ENCODE peak calls at places on chromosomes 6 and 20, in five cellular contexts. One of them, this sample, is unnamed.

GRCh38 chr20:45489083-45489531 is 19.6 kb downstream of the WFDC2 start:
- DNase-seq in MG63: peak
- DNase-seq in C1 segment of cervical spinal cord: no peak
- DNase-seq in fibroblast of the aortic adventitia: peak
- DNase-seq in nephron progenitor cell: no peak
- DNase-seq in this sample: no peak

GRCh38 chr20:13212750-13213149 is 8.3 kb upstream of the ISM1 start:
- DNase-seq in fibroblast of the aortic adventitia: no peak
- DNase-seq in C1 segment of cervical spinal cord: no peak
- DNase-seq in nephron progenitor cell: no peak
- DNase-seq in MG63: peak
- DNase-seq in this sample: no peak

GRCh38 chr6:149846321-149846720 is 17.8 kb downstream of the LRP11 start:
- DNase-seq in fibroblast of the aortic adventitia: peak
- DNase-seq in MG63: peak
- DNase-seq in C1 segment of cervical spinal cord: no peak
- DNase-seq in nephron progenitor cell: no peak
- DNase-seq in this sample: no peak

GRCh38 chr6:40965046-40965445 is 74.0 kb downstream of the UNC5CL start:
- DNase-seq in nephron progenitor cell: no peak
- DNase-seq in fibroblast of the aortic adventitia: no peak
- DNase-seq in C1 segment of cervical spinal cord: no peak
- DNase-seq in MG63: no peak
- DNase-seq in this sample: no peak

GRCh38 chr6:63819831-63820230 is 184.2 kb downstream of the PHF3 start:
- DNase-seq in MG63: no peak
- DNase-seq in fibroblast of the aortic adventitia: no peak
- DNase-seq in nephron progenitor cell: no peak
- DNase-seq in C1 segment of cervical spinal cord: no peak
- DNase-seq in this sample: no peak

GRCh38 chr6:155974967-155975366 is 519.3 kb upstream of the NOX3 start:
- DNase-seq in fibroblast of the aortic adventitia: no peak
- DNase-seq in MG63: no peak
- DNase-seq in nephron progenitor cell: no peak
- DNase-seq in C1 segment of cervical spinal cord: no peak
- DNase-seq in this sample: no peak

GRCh38 chr6:85419046-85419759 is 30.7 kb upstream of the NT5E start:
- DNase-seq in fibroblast of the aortic adventitia: peak
- DNase-seq in nephron progenitor cell: no peak
- DNase-seq in C1 segment of cervical spinal cord: no peak
- DNase-seq in MG63: no peak
- DNase-seq in this sample: no peak

GRCh38 chr6:37680668-37681067 is 17.0 kb downstream of the MDGA1 start:
- DNase-seq in fibroblast of the aortic adventitia: peak
- DNase-seq in nephron progenitor cell: no peak
- DNase-seq in C1 segment of cervical spinal cord: peak
- DNase-seq in MG63: peak
- DNase-seq in this sample: no peak

GRCh38 chr20:52801628-52802006 is 170.5 kb upstream of the TSHZ2 start:
- DNase-seq in fibroblast of the aortic adventitia: no peak
- DNase-seq in C1 segment of cervical spinal cord: no peak
- DNase-seq in MG63: no peak
- DNase-seq in nephron progenitor cell: no peak
- DNase-seq in this sample: no peak

GRCh38 chr6:39791850-39792500 is at the start of gene DAAM2:
- DNase-seq in MG63: peak
- DNase-seq in fibroblast of the aortic adventitia: peak
- DNase-seq in C1 segment of cervical spinal cord: peak
- DNase-seq in nephron progenitor cell: peak
- DNase-seq in this sample: no peak

GRCh38 chr6:137307163-137307851 is 88.1 kb upstream of the IFNGR1 start:
- DNase-seq in C1 segment of cervical spinal cord: no peak
- DNase-seq in MG63: no peak
- DNase-seq in nephron progenitor cell: no peak
- DNase-seq in fibroblast of the aortic adventitia: no peak
- DNase-seq in this sample: no peak

GRCh38 chr6:33610779-33611421 is 10.2 kb upstream of the ITPR3 start:
- DNase-seq in MG63: no peak
- DNase-seq in fibroblast of the aortic adventitia: no peak
- DNase-seq in C1 segment of cervical spinal cord: peak
- DNase-seq in nephron progenitor cell: peak
- DNase-seq in this sample: no peak

GRCh38 chr6:46491789-46492547 is 719 bp upstream of the RCAN2 start:
- DNase-seq in MG63: peak
- DNase-seq in C1 segment of cervical spinal cord: peak
- DNase-seq in fibroblast of the aortic adventitia: peak
- DNase-seq in nephron progenitor cell: peak
- DNase-seq in this sample: no peak

GRCh38 chr20:825710-826421 is 7.6 kb upstream of the FAM110A start:
- DNase-seq in nephron progenitor cell: no peak
- DNase-seq in C1 segment of cervical spinal cord: no peak
- DNase-seq in MG63: no peak
- DNase-seq in fibroblast of the aortic adventitia: no peak
- DNase-seq in this sample: peak

GRCh38 chr6:23775127-23775526 is 350.9 kb upstream of the NRSN1 start:
- DNase-seq in fibroblast of the aortic adventitia: no peak
- DNase-seq in nephron progenitor cell: no peak
- DNase-seq in C1 segment of cervical spinal cord: no peak
- DNase-seq in MG63: peak
- DNase-seq in this sample: no peak

GRCh38 chr6:138503881-138504680 is 4.8 kb upstream of the NHSL1 start:
- DNase-seq in fibroblast of the aortic adventitia: no peak
- DNase-seq in C1 segment of cervical spinal cord: no peak
- DNase-seq in nephron progenitor cell: no peak
- DNase-seq in MG63: no peak
- DNase-seq in this sample: no peak

GRCh38 chr20:32972181-32973076 is 31.8 kb downstream of the SUN5 start:
- DNase-seq in MG63: no peak
- DNase-seq in fibroblast of the aortic adventitia: no peak
- DNase-seq in C1 segment of cervical spinal cord: no peak
- DNase-seq in nephron progenitor cell: no peak
- DNase-seq in this sample: peak

GRCh38 chr6:150004101-150004782 is 21.1 kb downstream of the RAET1L start:
- DNase-seq in MG63: no peak
- DNase-seq in nephron progenitor cell: no peak
- DNase-seq in C1 segment of cervical spinal cord: no peak
- DNase-seq in fibroblast of the aortic adventitia: no peak
- DNase-seq in this sample: peak

GRCh38 chr6:53795254-53795701 is 473 bp downstream of the LRRC1 start:
- DNase-seq in nephron progenitor cell: no peak
- DNase-seq in MG63: no peak
- DNase-seq in fibroblast of the aortic adventitia: no peak
- DNase-seq in C1 segment of cervical spinal cord: no peak
- DNase-seq in this sample: no peak

GRCh38 chr20:49384437-49385434 is 97.7 kb downstream of the KCNB1 start:
- DNase-seq in MG63: peak
- DNase-seq in fibroblast of the aortic adventitia: peak
- DNase-seq in nephron progenitor cell: peak
- DNase-seq in C1 segment of cervical spinal cord: peak
- DNase-seq in this sample: no peak

GRCh38 chr20:48656120-48656519 is 171.7 kb downstream of the PREX1 start:
- DNase-seq in C1 segment of cervical spinal cord: no peak
- DNase-seq in fibroblast of the aortic adventitia: no peak
- DNase-seq in nephron progenitor cell: no peak
- DNase-seq in MG63: no peak
- DNase-seq in this sample: no peak